ENCODE peak calls at places on chromosomes 6 and 20, in four cellular contexts. D is A549, M is GM12878, Y is HepG2. E is an unnamed sample.

GRCh38 chr20:37388831-37389230 is 42.9 kb downstream of the SRC start:
- DNase-seq in D (peak), M (no peak), Y (no peak), E (peak)

GRCh38 chr6:13762648-13763441 is 51.2 kb upstream of the RANBP9 start:
- DNase-seq in D (no peak), Y (no peak), M (peak), E (no peak)

GRCh38 chr6:136582702-136583471 is 32.7 kb upstream of the MAP7 start:
- DNase-seq in D (peak), M (no peak), Y (peak), E (peak)

GRCh38 chr6:18493421-18493891 is 106.3 kb downstream of the RNF144B start:
- DNase-seq in D (peak), M (no peak), Y (no peak), E (no peak)

GRCh38 chr6:12291785-12292604 is 1.8 kb downstream of the EDN1 start:
- DNase-seq in M (no peak), Y (peak), D (peak), E (peak)

GRCh38 chr6:159271257-159271656 is 102.1 kb downstream of the FNDC1 start:
- DNase-seq in Y (no peak), D (no peak), M (no peak), E (no peak)

GRCh38 chr6:14881399-14881798 is 364.5 kb upstream of the JARID2 start:
- DNase-seq in M (no peak), D (peak), Y (no peak), E (no peak)

GRCh38 chr20:34235875-34236274 is 5.3 kb upstream of the ASIP start:
- DNase-seq in Y (no peak), D (no peak), M (no peak), E (no peak)

GRCh38 chr6:97294451-97294850 is 11.4 kb upstream of the MMS22L start:
- DNase-seq in M (peak), D (no peak), Y (no peak), E (no peak)

GRCh38 chr6:103085801-103086200 is 1692.3 kb downstream of the GRIK2 start:
- DNase-seq in D (no peak), Y (no peak), M (no peak), E (no peak)

GRCh38 chr6:28597217-28597835 is 71.6 kb downstream of the GPX5 start:
- DNase-seq in Y (peak), D (peak), M (no peak), E (peak)

GRCh38 chr20:57934007-57934805 is 224.4 kb upstream of the PMEPA1 start:
- DNase-seq in D (no peak), Y (no peak), M (no peak), E (no peak)

GRCh38 chr6:149925974-149926777 is 3.3 kb upstream of the RAET1G start:
- DNase-seq in M (no peak), D (peak), Y (peak), E (peak)

GRCh38 chr6:6008648-6009421 is 2.1 kb upstream of the NRN1 start:
- DNase-seq in Y (peak), M (peak), D (peak), E (peak)

GRCh38 chr20:6590891-6591679 is 176.4 kb upstream of the BMP2 start:
- DNase-seq in Y (no peak), D (no peak), M (no peak), E (no peak)

GRCh38 chr6:145815875-145816274 is 1.3 kb upstream of the FBXO30 start:
- DNase-seq in D (no peak), Y (no peak), M (no peak), E (peak)

GRCh38 chr20:62370115-62370806 is 3.1 kb upstream of the LAMA5 start:
- DNase-seq in M (no peak), D (peak), Y (no peak), E (no peak)

GRCh38 chr6:63553208-63553607 is 19.1 kb upstream of the LOC128125822 start:
- DNase-seq in D (no peak), Y (no peak), M (peak), E (no peak)

GRCh38 chr6:56104591-56104990 is 142.8 kb downstream of the COL21A1 start:
- DNase-seq in Y (no peak), M (no peak), D (no peak), E (no peak)

GRCh38 chr20:10040070-10040970 is 5.5 kb downstream of the ANKEF1 start:
- DNase-seq in D (peak), Y (peak), M (no peak), E (no peak)

GRCh38 chr20:53194310-53194709 is 222.2 kb downstream of the TSHZ2 start:
- DNase-seq in D (no peak), M (no peak), Y (no peak), E (no peak)

GRCh38 chr20:37933797-37934633 is 31.1 kb downstream of the VSTM2L start:
- DNase-seq in M (no peak), D (no peak), Y (no peak), E (no peak)

GRCh38 chr6:3157151-3157933 is at the start of gene TUBB2A:
- DNase-seq in D (peak), Y (peak), M (no peak), E (peak)

GRCh38 chr6:35781290-35781689 is 471 bp downstream of the CLPSL1 start:
- DNase-seq in D (no peak), M (no peak), Y (no peak), E (no peak)

GRCh38 chr6:107113460-107114212 is 1.7 kb downstream of the BEND3 start:
- DNase-seq in M (no peak), D (no peak), Y (no peak), E (no peak)

GRCh38 chr6:63014290-63014689 is 197.0 kb upstream of the FKBP1C start:
- DNase-seq in M (no peak), Y (no peak), D (no peak), E (no peak)

GRCh38 chr6:106173480-106173879 is 87.3 kb downstream of the PRDM1 start:
- DNase-seq in M (no peak), D (no peak), Y (no peak), E (no peak)

GRCh38 chr6:150711584-150712501 is 112.2 kb downstream of the PLEKHG1 start:
- DNase-seq in M (no peak), Y (no peak), D (no peak), E (no peak)

GRCh38 chr6:142474446-142475289 is 172.9 kb downstream of the ADGRG6 start:
- DNase-seq in Y (peak), M (no peak), D (peak), E (peak)

GRCh38 chr20:55977723-55978481 is 27.4 kb downstream of the CBLN4 start:
- DNase-seq in D (no peak), M (no peak), Y (no peak), E (no peak)

GRCh38 chr6:21634582-21634981 is 41.0 kb downstream of the SOX4 start:
- DNase-seq in D (peak), M (no peak), Y (peak), E (no peak)

GRCh38 chr6:132143258-132143657 is 192.1 kb upstream of the CCN2 start:
- DNase-seq in Y (no peak), D (no peak), M (no peak), E (no peak)
- TF ChIP-seq CTCF in Y (peak), D (no peak), M (no peak), E (no peak)

GRCh38 chr6:39927159-39927558 is 7.1 kb downstream of the MOCS1 start:
- DNase-seq in M (no peak), D (no peak), Y (no peak), E (no peak)
- TF ChIP-seq RAD21 in M (no peak), D (no peak), Y (no peak), E (no peak)

DNA sequence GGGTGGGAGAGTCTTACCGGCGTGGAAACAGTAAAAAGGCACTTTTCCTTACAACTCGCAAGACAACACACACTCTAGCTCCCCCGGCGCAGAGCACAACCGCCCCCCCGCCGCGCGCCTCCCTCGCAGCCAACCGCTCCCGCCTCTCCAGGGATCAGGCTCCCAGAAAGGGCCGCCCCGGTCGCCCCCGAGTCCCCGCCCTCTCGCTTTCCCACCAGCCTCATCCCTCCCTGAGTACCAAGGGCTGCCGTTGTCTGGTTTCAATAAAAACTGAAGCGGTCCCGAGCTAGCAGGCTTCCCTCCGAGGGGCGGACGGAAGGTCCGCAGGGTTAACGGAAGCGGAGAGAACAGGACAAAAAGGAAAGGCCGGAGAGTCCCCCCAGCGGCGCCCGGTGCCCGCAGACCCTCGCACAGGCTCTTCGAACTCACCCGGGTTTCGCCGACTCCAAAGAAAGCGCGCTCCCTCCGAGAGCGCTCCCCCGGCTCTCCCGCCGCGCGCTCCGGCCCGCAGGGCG is 772 bp downstream of the ELOVL5 start:
- DNase-seq in D (peak), M (no peak), Y (peak), E (peak)
- TF ChIP-seq PBX3 in D (no peak), M (no peak), Y (no peak), E (no peak)

GRCh38 chr6:10800810-10801209 is 37.5 kb downstream of the MAK start:
- DNase-seq in D (peak), M (no peak), Y (peak), E (no peak)

DNA sequence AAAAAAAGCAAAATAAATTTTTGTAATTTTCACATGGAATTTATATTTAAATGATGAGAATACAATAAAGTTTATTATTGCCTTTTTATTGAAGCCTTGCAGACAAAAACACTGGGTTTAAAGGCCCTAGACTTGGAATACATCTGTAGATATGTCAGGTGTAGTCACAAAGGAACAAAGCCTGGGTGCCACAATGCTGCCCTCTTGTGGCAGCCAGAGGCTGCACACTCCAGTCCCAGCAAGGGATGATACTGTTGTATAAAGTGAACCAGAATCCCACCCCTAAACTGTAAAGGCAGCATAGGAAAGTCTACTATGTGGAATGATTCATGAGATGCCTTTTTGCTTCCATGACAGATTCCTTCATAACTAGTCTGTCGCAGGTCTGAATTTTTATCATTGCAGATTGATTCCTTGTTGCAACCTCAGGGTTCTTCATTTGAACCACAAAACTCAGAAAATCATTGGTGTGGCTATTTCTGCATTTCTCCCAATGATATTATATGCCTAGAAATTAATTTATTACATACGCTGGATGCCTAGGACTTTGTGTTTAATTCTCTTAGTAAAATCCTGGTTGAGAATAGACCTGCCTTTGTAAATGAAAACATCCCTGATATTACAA is 37.0 kb downstream of the MAK start:
- DNase-seq in D (peak), Y (peak), M (no peak), E (peak)
- TF ChIP-seq CTCF in D (peak), Y (peak), M (peak), E (peak)

DNA sequence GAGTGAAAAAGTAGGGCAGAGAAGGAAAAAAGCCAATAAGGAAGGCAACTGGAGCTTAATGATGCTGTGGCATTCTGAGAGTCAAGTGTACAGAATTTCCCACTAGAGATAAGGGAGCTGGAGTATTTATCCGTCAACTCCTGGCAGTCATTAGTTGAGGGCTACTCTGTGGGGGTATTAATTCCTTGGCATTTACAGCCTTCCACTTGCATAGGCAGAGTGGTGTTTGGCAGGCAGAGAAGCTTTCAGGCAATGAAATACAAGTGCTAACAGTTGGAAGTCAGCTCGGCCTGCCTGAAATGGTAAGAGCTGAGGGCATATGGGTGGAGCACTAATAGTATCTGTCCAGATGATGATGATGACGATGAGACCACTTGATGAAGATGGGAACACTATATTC is 207.3 kb upstream of the FLRT3 start:
- DNase-seq in D (no peak), M (no peak), Y (no peak), E (no peak)
- TF ChIP-seq RAD21 in D (no peak), M (no peak), Y (no peak), E (no peak)

DNA sequence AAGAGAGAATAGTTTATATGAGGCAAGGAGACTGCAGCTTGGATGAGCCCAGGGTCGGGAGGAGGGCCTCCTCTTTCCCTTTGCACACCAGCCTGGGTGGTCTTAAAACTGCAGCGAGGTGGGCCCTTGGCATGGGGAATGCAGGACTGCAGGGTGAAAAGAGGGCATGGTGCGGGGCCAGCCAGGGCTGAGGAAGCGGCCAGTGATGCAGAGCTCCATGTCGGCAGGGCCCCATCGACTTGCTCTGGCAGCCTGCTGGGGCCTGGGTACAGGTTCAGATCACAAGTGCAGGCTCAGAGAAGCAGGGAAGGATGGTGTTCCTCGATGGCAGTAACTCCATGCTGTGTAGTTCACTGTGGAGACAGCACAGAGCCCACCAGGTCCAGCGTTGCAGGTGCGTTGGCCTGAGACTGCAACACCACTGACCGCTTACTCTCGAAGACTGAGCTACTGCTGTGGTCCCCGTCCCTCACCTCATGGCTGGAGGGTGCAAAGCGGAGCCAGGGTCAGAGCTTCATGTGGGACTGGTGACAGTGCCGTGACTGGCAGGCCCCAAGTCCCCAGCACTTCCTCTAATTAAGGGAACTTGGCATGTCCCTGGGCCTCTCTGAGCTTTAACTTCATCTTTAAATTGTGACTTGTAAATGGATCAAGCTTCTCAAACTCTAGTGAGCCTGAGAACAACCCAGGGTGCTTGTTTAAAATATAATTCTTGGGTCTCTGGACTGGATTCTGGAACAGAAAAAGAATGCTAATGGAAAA is 223.2 kb downstream of the SYNDIG1 start:
- DNase-seq in Y (no peak), M (no peak), D (no peak), E (peak)
- TF ChIP-seq PBX3 in Y (no peak), M (no peak), D (no peak), E (no peak)

GRCh38 chr20:32823078-32823477 is 3.3 kb downstream of the MAPRE1 start:
- DNase-seq in Y (peak), M (no peak), D (peak), E (no peak)
- TF ChIP-seq CTCF in Y (peak), M (no peak), D (no peak), E (peak)

E was measured in SK-N-SH.